ENCODE peak calls at places on chromosomes 12 and 14, in four cellular contexts. U is type B pancreatic cell, K is AG04450, Y is SK-N-SH. B is an unnamed sample.

GRCh38 chr12:20426191-20426590 is 57.9 kb downstream of the PDE3A start:
- DNase-seq in K (no peak), Y (no peak), U (no peak), B (no peak)

GRCh38 chr14:103857256-103857655 is 9.9 kb upstream of the PPP1R13B start:
- DNase-seq in U (no peak), K (no peak), Y (no peak), B (no peak)

GRCh38 chr12:108112815-108113556 is 16.1 kb upstream of the WSCD2 start:
- DNase-seq in K (no peak), Y (peak), U (no peak), B (no peak)

GRCh38 chr12:33330940-33331339 is 108.7 kb downstream of the SYT10 start:
- DNase-seq in K (no peak), Y (no peak), U (no peak), B (no peak)

GRCh38 chr14:58572092-58572853 is 65.5 kb upstream of the DACT1 start:
- DNase-seq in U (no peak), K (peak), Y (no peak), B (no peak)

GRCh38 chr12:98002887-98003493 is 512.4 kb upstream of the TMPO start:
- DNase-seq in K (no peak), U (no peak), Y (peak), B (no peak)

GRCh38 chr14:21081521-21082184 is 11.5 kb downstream of the ARHGEF40 start:
- DNase-seq in Y (peak), K (no peak), U (no peak), B (no peak)

GRCh38 chr14:58796636-58797429 is 159.1 kb downstream of the DACT1 start:
- DNase-seq in U (no peak), Y (no peak), K (no peak), B (no peak)

GRCh38 chr12:110919720-110920119 is 659 bp downstream of the MYL2 start:
- DNase-seq in U (no peak), Y (no peak), K (no peak), B (no peak)

GRCh38 chr12:6230321-6231110 is 30.3 kb downstream of the CD9 start:
- DNase-seq in K (no peak), U (no peak), Y (no peak), B (no peak)

GRCh38 chr14:81582420-81582819 is 48.8 kb upstream of the SEL1L start:
- DNase-seq in U (no peak), K (no peak), Y (no peak), B (no peak)

GRCh38 chr12:71967176-71967575 is 28.5 kb downstream of the TPH2 start:
- DNase-seq in U (no peak), Y (no peak), K (no peak), B (no peak)

GRCh38 chr14:98950356-98950895 is 321.6 kb downstream of the BCL11B start:
- DNase-seq in K (no peak), U (no peak), Y (no peak), B (no peak)

GRCh38 chr12:27838543-27838942 is 58.5 kb upstream of the MANSC4 start:
- DNase-seq in U (no peak), K (no peak), Y (no peak), B (no peak)

GRCh38 chr14:23439107-23439835 is 3.8 kb upstream of the MYH7 start:
- DNase-seq in K (no peak), Y (no peak), U (peak), B (peak)

GRCh38 chr12:58860788-58861240 is 59.5 kb downstream of the LRIG3 start:
- DNase-seq in Y (no peak), U (no peak), K (no peak), B (no peak)

GRCh38 chr14:69606816-69607215 is 4.6 kb upstream of the SUSD6 start:
- DNase-seq in U (no peak), K (no peak), Y (no peak), B (no peak)

GRCh38 chr14:59847711-59848110 is 22.9 kb downstream of the RTN1 start:
- DNase-seq in U (no peak), K (no peak), Y (no peak), B (no peak)

DNA sequence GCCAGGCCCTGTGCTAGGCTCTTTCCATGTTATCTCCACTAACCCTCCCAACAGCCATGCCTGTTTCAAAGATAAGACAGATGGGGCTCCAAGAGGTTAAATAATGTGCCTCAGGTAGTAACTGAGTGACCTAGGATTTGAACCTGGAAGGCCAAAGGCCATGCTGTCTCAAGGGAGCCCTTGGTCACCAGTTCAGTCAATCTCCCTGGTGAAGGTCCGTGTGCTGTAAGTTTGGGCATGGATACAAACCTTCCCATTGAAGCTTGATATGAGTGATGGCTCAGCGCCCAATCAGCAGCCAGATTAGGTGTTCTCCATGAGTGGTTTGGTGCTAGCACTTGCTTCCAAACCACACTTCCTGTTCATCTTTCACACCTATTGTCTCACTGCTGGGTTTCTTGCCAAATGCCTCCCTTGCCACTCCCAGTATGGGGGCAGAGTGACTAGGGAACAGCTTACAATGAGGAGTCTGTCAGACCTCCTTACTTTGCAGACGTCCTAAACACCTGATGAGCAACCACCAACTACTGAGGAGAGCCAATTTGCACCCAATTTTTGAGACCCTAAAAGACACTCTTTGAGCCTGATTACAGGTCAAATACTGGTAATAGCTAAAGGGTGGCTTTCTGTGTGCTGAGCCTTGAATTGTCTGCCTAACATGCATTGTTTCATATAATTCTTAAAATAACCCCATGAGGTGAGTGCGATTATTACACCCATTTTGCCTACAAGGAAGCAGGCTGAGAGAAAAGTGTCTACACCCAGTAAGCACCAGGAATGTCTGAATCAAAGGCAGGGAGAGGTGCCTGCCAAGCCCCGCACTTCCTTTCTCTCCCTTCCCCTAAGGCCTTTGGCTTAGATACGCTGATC is 48.5 kb upstream of the FOS start:
- DNase-seq in Y (no peak), U (no peak), K (no peak), B (no peak)
- TF ChIP-seq CTCF in Y (peak), U (peak), K (peak), B (no peak)

GRCh38 chr12:93092559-93092945 is 163.5 kb upstream of the EEA1 start:
- DNase-seq in U (no peak), K (no peak), Y (no peak), B (no peak)

GRCh38 chr12:93089805-93090569 is 160.9 kb upstream of the EEA1 start:
- DNase-seq in K (peak), Y (no peak), U (no peak), B (no peak)

GRCh38 chr12:93093243-93093642 is 164.1 kb upstream of the EEA1 start:
- DNase-seq in Y (no peak), U (no peak), K (no peak), B (no peak)

GRCh38 chr12:93091851-93092558 is 162.9 kb upstream of the EEA1 start:
- DNase-seq in U (no peak), Y (no peak), K (no peak), B (no peak)

GRCh38 chr12:93090768-93091172 is 161.7 kb upstream of the EEA1 start:
- DNase-seq in U (no peak), K (no peak), Y (no peak), B (no peak)
- TF ChIP-seq CTCF in U (no peak), K (no peak), Y (no peak), B (no peak)

GRCh38 chr14:92529895-92530294 is 16.3 kb downstream of the RIN3 start:
- DNase-seq in Y (no peak), U (no peak), K (no peak), B (no peak)
- TF ChIP-seq CTCF in Y (no peak), U (no peak), K (no peak), B (no peak)

DNA sequence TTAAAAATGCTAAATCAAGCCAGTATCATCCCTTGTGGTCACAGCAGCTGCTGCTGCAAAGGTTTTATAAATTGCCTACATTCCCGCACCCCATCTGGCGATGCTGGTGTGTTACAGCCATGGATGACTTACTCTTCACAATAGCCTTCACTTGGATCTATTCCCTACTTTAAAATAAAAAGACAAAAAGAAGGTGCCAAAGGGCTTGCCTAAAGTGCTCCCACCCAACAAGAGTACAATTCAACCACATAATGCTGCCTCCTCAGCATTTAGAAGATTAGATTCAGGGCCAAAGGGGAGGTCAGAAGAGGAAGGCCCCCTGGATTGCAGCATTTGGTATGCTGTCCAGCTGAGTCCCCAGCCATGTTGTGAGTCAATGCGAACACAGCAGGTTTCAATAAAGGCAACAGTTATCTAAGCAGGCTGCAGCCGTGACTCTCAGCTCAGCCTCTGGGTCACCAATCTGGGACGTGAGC is 176.1 kb downstream of the DAD1 start:
- DNase-seq in K (no peak), U (no peak), Y (no peak), B (no peak)
- TF ChIP-seq CTCF in K (no peak), U (no peak), Y (no peak), B (no peak)

GRCh38 chr12:8950287-8950574 is 786 bp upstream of the M6PR start:
- DNase-seq in Y (no peak), K (no peak), U (no peak), B (no peak)
- TF ChIP-seq CTCF in Y (no peak), K (no peak), U (no peak), B (no peak)